ENCODE peak calls at places on chromosome 2, in four cellular contexts. P, V, H and N are unnamed samples.

GRCh38 chr2:197251576-197251975 is 59.0 kb downstream of the ANKRD44 start:
- DNase-seq in V (no peak), P (no peak), H (no peak), N (no peak)

GRCh38 chr2:108562274-108562673 is 28.0 kb downstream of the LIMS1 start:
- DNase-seq in V (no peak), H (no peak), P (no peak), N (no peak)

GRCh38 chr2:177753682-177754475 is 318.7 kb downstream of the PDE11A start:
- DNase-seq in H (peak; percentile 34), P (peak; percentile 21), V (peak; percentile 78), N (peak; percentile 46)

GRCh38 chr2:190507135-190507534 is 27.4 kb downstream of the NEMP2 start:
- DNase-seq in H (no peak), P (no peak), V (no peak), N (no peak)

GRCh38 chr2:151771599-151772358 is 37.5 kb upstream of the NEB start:
- DNase-seq in H (no peak), P (no peak), V (peak; percentile 58), N (no peak)

GRCh38 chr2:88180594-88181240 is 10.6 kb downstream of the THNSL2 start:
- DNase-seq in V (no peak), P (no peak), H (no peak), N (no peak)

GRCh38 chr2:198135481-198135934 is 331.1 kb downstream of the PLCL1 start:
- DNase-seq in V (no peak), H (no peak), P (no peak), N (no peak)

GRCh38 chr2:22355816-22356433 is 1029.1 kb upstream of the KLHL29 start:
- DNase-seq in P (peak; percentile 57), H (no peak), V (peak; percentile 52), N (peak; percentile 3)

GRCh38 chr2:22520337-22521288 is 864.4 kb upstream of the KLHL29 start:
- DNase-seq in V (peak; percentile 35), H (no peak), P (no peak), N (no peak)

GRCh38 chr2:73938761-73939352 is 12.2 kb downstream of the DGUOK start:
- DNase-seq in P (no peak), V (no peak), H (no peak), N (peak; percentile 43)

GRCh38 chr2:190947711-190948251 is 66.2 kb downstream of the STAT1 start:
- DNase-seq in V (no peak), P (peak; percentile 53), H (peak; percentile 93), N (peak; percentile 72)

GRCh38 chr2:164934790-164935466 is 20.4 kb downstream of the SLC38A11 start:
- DNase-seq in V (no peak), P (no peak), H (no peak), N (no peak)

GRCh38 chr2:181380581-181380980 is 76.6 kb upstream of the ITGA4 start:
- DNase-seq in H (no peak), P (no peak), V (no peak), N (no peak)

GRCh38 chr2:230542751-230543150 is 126.8 kb downstream of the SP100 start:
- DNase-seq in H (no peak), V (no peak), P (no peak), N (no peak)

GRCh38 chr2:168731550-168732128 is 70.8 kb upstream of the NOSTRIN start:
- DNase-seq in V (no peak), P (no peak), H (no peak), N (no peak)

GRCh38 chr2:236090027-236090382 is 78.2 kb downstream of the GBX2 start:
- DNase-seq in P (peak; percentile 48), V (no peak), H (no peak), N (no peak)

GRCh38 chr2:85015653-85016360 is 44.8 kb downstream of the KCMF1 start:
- DNase-seq in H (no peak), P (no peak), V (no peak), N (no peak)

GRCh38 chr2:112001942-112002341 is 53.1 kb upstream of the TMEM87B start:
- DNase-seq in P (no peak), H (no peak), V (no peak), N (no peak)

GRCh38 chr2:33210626-33211025 is 263.9 kb downstream of the LTBP1 start:
- DNase-seq in H (peak; percentile 94), V (peak; percentile 82), P (no peak), N (no peak)

GRCh38 chr2:37895135-37895534 is 30.0 kb upstream of the RMDN2 start:
- DNase-seq in V (no peak), P (no peak), H (no peak), N (no peak)

GRCh38 chr2:240933966-240934700 is 28.0 kb downstream of the CROCC2 start:
- DNase-seq in P (no peak), H (no peak), V (no peak), N (no peak)

GRCh38 chr2:176178807-176179271 is 9.6 kb upstream of the HOXD1 start:
- DNase-seq in V (no peak), P (no peak), H (peak; percentile 90), N (no peak)
- H3K4me3 ChIP-seq in V (no peak overlapping the region), P (no peak overlapping the region), H (no peak overlapping the region), N (no peak overlapping the region)

GRCh38 chr2:222743263-222743865 is 71.9 kb downstream of the MOGAT1 start:
- DNase-seq in P (peak; percentile 32), H (peak; percentile 81), V (peak; percentile 60), N (no peak)
- H3K4me3 ChIP-seq in P (no peak overlapping the region), H (no peak overlapping the region), V (no peak overlapping the region), N (no peak overlapping the region)

GRCh38 chr2:170823800-170824153 is 7.1 kb downstream of the GAD1 start:
- DNase-seq in P (no peak), V (no peak), H (no peak), N (no peak)
- H3K4me3 ChIP-seq in P (no peak overlapping the region), V (no peak overlapping the region), H (no peak overlapping the region), N (no peak overlapping the region)

DNA sequence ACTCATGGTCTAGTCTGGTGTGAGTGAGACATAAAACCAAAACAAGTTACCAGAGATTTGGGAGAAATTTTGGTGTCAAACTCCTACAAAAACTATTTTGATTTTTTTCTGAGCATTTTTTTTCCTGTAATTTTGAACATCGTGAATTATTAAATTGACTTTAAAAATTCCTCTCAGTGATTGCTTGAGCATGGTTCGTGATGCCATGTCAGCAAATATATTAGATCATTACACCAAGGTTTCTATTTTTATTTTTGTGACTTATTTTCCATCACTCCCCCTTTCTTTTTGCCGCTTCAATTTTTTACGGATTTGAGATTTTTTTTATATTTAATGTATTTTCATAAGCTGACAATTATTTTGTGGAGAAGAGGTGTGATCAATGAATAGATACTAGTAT is 613.9 kb upstream of the LRATD1 start:
- DNase-seq in P (no peak), V (no peak), H (no peak), N (no peak)
- H3K4me3 ChIP-seq in P (no peak overlapping the region), V (no peak overlapping the region), H (no peak overlapping the region), N (no peak overlapping the region)

GRCh38 chr2:226159875-226160479 is 639.6 kb downstream of the IRS1 start:
- DNase-seq in H (no peak), V (no peak), P (no peak), N (no peak)
- H3K4me3 ChIP-seq in H (no peak overlapping the region), V (no peak overlapping the region), P (no peak overlapping the region), N (no peak overlapping the region)